ENCODE peak calls at places on chromosomes 11 and 22, in six cellular contexts. J is astrocyte of the spinal cord; U is activated CD4-positive, alpha-beta T cell treated with anti-CD3 and anti-CD28 coated beads, Interleukin-2, amount 10 ng/mL, durations not matched to agents 7 days and 5 days; D is sciatic nerve; Q is lower leg skin; Y is stimulated activated CD4-positive, alpha-beta T cell treated with anti-CD3 and anti-CD28 coated beads, Interleukin-2, amount 100 ng/mL, for 24 hours. I is an unnamed sample.

GRCh38 chr11:96219981-96220623 is 122.9 kb downstream of the MAML2 start:
- DNase-seq in Q (no peak), J (no peak), U (no peak), Y (no peak), D (no peak), I (peak)

GRCh38 chr22:34812631-34813030 is 253.3 kb upstream of the ISX start:
- DNase-seq in D (no peak), J (peak), Q (no peak), U (no peak), Y (no peak), I (no peak)

GRCh38 chr11:96126917-96127595 is 203.1 kb upstream of the MTMR2 start:
- DNase-seq in D (no peak), Y (no peak), Q (no peak), U (no peak), J (no peak), I (no peak)

GRCh38 chr11:96396637-96397036 is 6.8 kb downstream of the JRKL start:
- DNase-seq in J (no peak), U (no peak), D (no peak), Y (no peak), Q (no peak), I (no peak)

GRCh38 chr11:10044618-10045017 is 249.4 kb downstream of the SBF2 start:
- DNase-seq in U (no peak), J (no peak), Y (no peak), Q (no peak), D (no peak), I (peak)

GRCh38 chr11:65780770-65781151 is at the start of gene AP5B1:
- DNase-seq in D (peak), Q (no peak), Y (peak), U (peak), J (peak), I (peak)

GRCh38 chr11:132802932-132803331 is 729.4 kb downstream of the OPCML start:
- DNase-seq in Y (no peak), Q (no peak), J (no peak), D (no peak), U (no peak), I (no peak)

GRCh38 chr22:43375951-43376455 is 32.8 kb upstream of the SCUBE1 start:
- DNase-seq in J (no peak), U (no peak), D (no peak), Q (no peak), Y (no peak), I (peak)

GRCh38 chr22:17846326-17846992 is 72.2 kb upstream of the BID start:
- DNase-seq in D (no peak), Y (no peak), J (no peak), Q (no peak), U (no peak), I (no peak)

GRCh38 chr22:36732609-36733008 is 29.1 kb upstream of the CACNG2 start:
- DNase-seq in Y (no peak), D (peak), Q (no peak), J (no peak), U (no peak), I (no peak)

GRCh38 chr11:96054870-96055705 is 131.2 kb upstream of the MTMR2 start:
- DNase-seq in Q (no peak), J (peak), Y (no peak), U (no peak), D (no peak), I (peak)

GRCh38 chr11:108970221-108970991 is 305.5 kb downstream of the DDX10 start:
- DNase-seq in Q (no peak), Y (no peak), U (no peak), D (no peak), J (no peak), I (no peak)

GRCh38 chr11:83249972-83250593 is 36.1 kb downstream of the CCDC90B start:
- DNase-seq in D (no peak), U (peak), J (peak), Q (no peak), Y (no peak), I (peak)

GRCh38 chr22:27987557-27987956 is 68.5 kb upstream of the PITPNB start:
- DNase-seq in Q (no peak), Y (no peak), D (no peak), J (peak), U (no peak), I (peak)

GRCh38 chr22:27032121-27032761 is 374.9 kb downstream of the MIAT start:
- DNase-seq in U (no peak), D (no peak), Y (no peak), J (peak), Q (no peak), I (peak)

GRCh38 chr11:36411202-36411640 is 98.9 kb downstream of the TRAF6 start:
- DNase-seq in Y (no peak), D (no peak), U (no peak), Q (peak), J (no peak), I (no peak)

GRCh38 chr11:88555018-88555828 is 217.7 kb upstream of the CTSC start:
- DNase-seq in J (peak), D (no peak), Q (peak), U (no peak), Y (no peak), I (peak)

GRCh38 chr11:74253361-74253760 is 58.1 kb downstream of the P4HA3 start:
- DNase-seq in D (no peak), J (no peak), Y (no peak), U (no peak), Q (no peak), I (no peak)

GRCh38 chr11:67500818-67501584 is 4.2 kb downstream of the PITPNM1 start:
- DNase-seq in J (no peak), Q (no peak), D (no peak), Y (no peak), U (no peak), I (no peak)

I was measured in LHCN-M2.